ENCODE peak calls at places on chromosomes 4 and X, in six cellular contexts. Y is activated naive CD4-positive, alpha-beta T cell treated with anti-CD3 and anti-CD28 coated beads for 36 hours; T is amygdala; U is stimulated activated CD4-positive, alpha-beta T cell treated with anti-CD3 and anti-CD28 coated beads, Interleukin-15, amount 100 ng/mL, for 24 hours; R is choroid plexus epithelial cell; V is ACHN. C is an unnamed sample.

GRCh38 chrX:38149016-38149415 is 71.7 kb downstream of the SRPX start:
- DNase-seq in R (no peak), V (no peak), T (no peak), Y (no peak), U (no peak), C (no peak)

GRCh38 chrX:111505783-111506182 is 5.7 kb upstream of the SERTM2 start:
- DNase-seq in Y (no peak), V (no peak), R (no peak), T (no peak), U (no peak), C (no peak)

GRCh38 chrX:150688911-150689451 is 4.2 kb upstream of the MTMR1 start:
- DNase-seq in U (no peak), R (peak; percentile 96), V (peak; percentile 74), Y (no peak), T (no peak), C (peak; percentile 91)

GRCh38 chrX:29145316-29145715 is 558.1 kb downstream of the IL1RAPL1 start:
- DNase-seq in V (no peak), R (peak; percentile 32), T (no peak), U (no peak), Y (no peak), C (no peak)

GRCh38 chrX:85244411-85245210 is 820 bp downstream of the ZNF711 start:
- DNase-seq in U (peak; percentile 2), T (peak; percentile 25), Y (peak; percentile 8), R (peak; percentile 39), V (no peak), C (no peak)

GRCh38 chr4:148341980-148342800 is 100.0 kb downstream of the NR3C2 start:
- DNase-seq in U (no peak), V (no peak), T (no peak), Y (no peak), R (peak; percentile 2), C (no peak)

GRCh38 chr4:89222171-89222570 is 85.4 kb downstream of the GPRIN3 start:
- DNase-seq in R (no peak), T (no peak), U (peak; percentile 20), Y (no peak), V (no peak), C (no peak)

GRCh38 chr4:132065940-132066495 is 1083.1 kb upstream of the PCDH10 start:
- DNase-seq in T (no peak), Y (no peak), U (no peak), V (no peak), R (peak; percentile 13), C (no peak)

GRCh38 chr4:96698891-96699290 is 859.0 kb downstream of the PDHA2 start:
- DNase-seq in U (no peak), R (no peak), V (no peak), T (no peak), Y (no peak), C (no peak)

GRCh38 chrX:74458738-74459137 is 37.4 kb downstream of the SLC16A2 start:
- DNase-seq in Y (no peak), V (peak; percentile 49), T (no peak), R (peak; percentile 77), U (no peak), C (peak; percentile 9)

GRCh38 chrX:12973561-12974216 is 1.2 kb upstream of the TMSB4X start:
- DNase-seq in R (no peak), Y (peak; percentile 64), V (no peak), T (peak; percentile 12), U (peak; percentile 57), C (no peak)

GRCh38 chrX:136725446-136726104 is 55.2 kb downstream of the ARHGEF6 start:
- DNase-seq in Y (no peak), R (peak; percentile 73), T (no peak), V (peak; percentile 17), U (no peak), C (peak; percentile 54)

GRCh38 chr4:152166567-152166966 is 369.3 kb downstream of the FBXW7 start:
- DNase-seq in U (no peak), V (no peak), T (no peak), R (peak; percentile 6), Y (peak; percentile 40), C (peak; percentile 5)

GRCh38 chr4:23818097-23818648 is 71.7 kb downstream of the PPARGC1A start:
- DNase-seq in Y (no peak), R (no peak), V (no peak), U (no peak), T (no peak), C (no peak)

GRCh38 chr4:109560687-109561452 is 824 bp downstream of the MCUB start:
- DNase-seq in R (peak; percentile 78), T (peak; percentile 26), Y (peak; percentile 77), V (peak; percentile 60), U (peak; percentile 70), C (peak; percentile 76)

GRCh38 chr4:165972747-165973146 is 99.7 kb downstream of the TLL1 start:
- DNase-seq in Y (no peak), R (no peak), T (no peak), U (no peak), V (no peak), C (no peak)

GRCh38 chr4:153022233-153022632 is 86.1 kb downstream of the FHDC1 start:
- DNase-seq in R (no peak), V (no peak), T (no peak), U (no peak), Y (no peak), C (no peak)

GRCh38 chr4:53555111-53555510 is 36.2 kb downstream of the LNX1 start:
- DNase-seq in R (no peak), V (no peak), Y (no peak), T (no peak), U (no peak), C (no peak)

GRCh38 chr4:109075617-109076016 is 226.8 kb downstream of the COL25A1 start:
- DNase-seq in V (no peak), Y (no peak), U (no peak), R (no peak), T (no peak), C (no peak)

GRCh38 chr4:123244233-123244632 is 152.4 kb upstream of the SPRY1 start:
- DNase-seq in V (no peak), U (no peak), T (no peak), Y (no peak), R (peak; percentile 63), C (peak; percentile 34)

GRCh38 chrX:29992083-29992482 is 223.3 kb upstream of the MAGEB2 start:
- DNase-seq in V (no peak), U (no peak), R (no peak), Y (no peak), T (no peak), C (no peak)

GRCh38 chr4:6986067-6986780 is 56.9 kb upstream of the TADA2B start:
- DNase-seq in V (peak; percentile 36), T (peak; percentile 73), Y (no peak), R (peak; percentile 86), U (no peak), C (peak; percentile 84)

GRCh38 chr4:119984998-119985397 is 81.7 kb downstream of the MAD2L1 start:
- DNase-seq in U (no peak), R (no peak), T (no peak), Y (no peak), V (no peak), C (no peak)

GRCh38 chrX:143648705-143649104 is 12.8 kb upstream of the SLITRK4 start:
- DNase-seq in U (no peak), Y (no peak), R (no peak), T (no peak), V (peak; percentile 47), C (no peak)

GRCh38 chrX:48523682-48524081 is 2.1 kb downstream of the EBP start:
- DNase-seq in R (no peak), T (no peak), V (no peak), Y (no peak), U (no peak), C (no peak)

GRCh38 chr4:186902361-186902760 is 178.7 kb upstream of the FAT1 start:
- DNase-seq in V (no peak), U (no peak), T (no peak), Y (no peak), R (no peak), C (no peak)

GRCh38 chrX:45036161-45036560 is 163.2 kb downstream of the KDM6A start:
- DNase-seq in T (no peak), U (no peak), Y (no peak), V (no peak), R (no peak), C (no peak)

GRCh38 chr4:179662522-179662921 is 2220.3 kb upstream of the AGA start:
- DNase-seq in V (no peak), R (peak; percentile 0), Y (no peak), T (no peak), U (no peak), C (no peak)